ENCODE peak calls at places on chromosomes 4 and X, in nine cellular contexts. R is cardiac fibroblast; K is heart right ventricle; H is activated CD8-positive, alpha-beta T cell treated with anti-CD3 and anti-CD28 coated beads for 36 hours; I is choroid plexus epithelial cell; F is lower leg skin; U is A549; L is kidney epithelial cell; E is dorsolateral prefrontal cortex. X is an unnamed sample.

GRCh38 chr4:182307746-182308145 is 64.5 kb downstream of the TENM3 start:
- DNase-seq in R (peak), K (no peak), H (no peak), I (peak), F (no peak), U (no peak), L (peak), E (no peak), X (peak)

GRCh38 chr4:127708985-127709384 is 21.2 kb upstream of the SLC25A31 start:
- DNase-seq in R (peak), K (no peak), H (no peak), I (peak), F (no peak), U (peak), L (peak), E (no peak), X (peak)

GRCh38 chrX:153592091-153592833 is 6.7 kb downstream of the CCNQ start:
- DNase-seq in R (no peak), K (no peak), H (no peak), I (no peak), F (no peak), U (no peak), L (no peak), E (no peak), X (no peak)

GRCh38 chr4:184437565-184437964 is 36.8 kb downstream of the IRF2 start:
- DNase-seq in R (no peak), K (no peak), H (no peak), I (no peak), F (no peak), U (no peak), L (no peak), E (no peak), X (no peak)

GRCh38 chr4:126778348-126778747 is 854.4 kb upstream of the INTU start:
- DNase-seq in R (peak), K (no peak), H (no peak), I (peak), F (no peak), U (no peak), L (peak), E (no peak), X (peak)

GRCh38 chrX:133434197-133434820 is 19.0 kb upstream of the GPC4 start:
- DNase-seq in R (no peak), K (no peak), H (no peak), I (no peak), F (no peak), U (no peak), L (no peak), E (no peak), X (no peak)

GRCh38 chr4:6695660-6696581 is 2.2 kb downstream of the S100P start:
- DNase-seq in R (no peak), K (no peak), H (peak), I (no peak), F (no peak), U (peak), L (no peak), E (no peak), X (no peak)

GRCh38 chr4:101186558-101187184 is 160.7 kb downstream of the PPP3CA start:
- DNase-seq in R (no peak), K (no peak), H (no peak), I (no peak), F (no peak), U (no peak), L (no peak), E (no peak), X (no peak)

GRCh38 chr4:30295652-30296051 is 424.5 kb upstream of the PCDH7 start:
- DNase-seq in R (no peak), K (no peak), H (no peak), I (no peak), F (no peak), U (no peak), L (no peak), E (no peak), X (no peak)

GRCh38 chrX:281166-281999 is at the start of gene PLCXD1:
- DNase-seq in R (peak), K (no peak), H (peak), I (peak), F (no peak), U (peak), L (no peak), E (peak), X (no peak)

GRCh38 chr4:110953191-110953590 is 330.3 kb upstream of the PITX2 start:
- DNase-seq in R (no peak), K (no peak), H (no peak), I (no peak), F (no peak), U (no peak), L (no peak), E (no peak), X (peak)

GRCh38 chr4:56681158-56681848 is at the start of gene HOPX:
- DNase-seq in R (peak), K (peak), H (peak), I (no peak), F (peak), U (no peak), L (peak), E (no peak), X (no peak)

GRCh38 chr4:52712991-52713275 is 38.3 kb downstream of the ERVMER34-1 start:
- DNase-seq in R (no peak), K (no peak), H (no peak), I (no peak), F (no peak), U (no peak), L (no peak), E (no peak), X (no peak)

GRCh38 chr4:185708348-185708747 is 103.6 kb downstream of the SORBS2 start:
- DNase-seq in R (peak), K (no peak), H (no peak), I (peak), F (no peak), U (no peak), L (no peak), E (no peak), X (peak)

GRCh38 chr4:181006509-181007290 is 1236.5 kb upstream of the TENM3 start:
- DNase-seq in R (no peak), K (no peak), H (no peak), I (peak), F (no peak), U (no peak), L (no peak), E (no peak), X (no peak)

GRCh38 chrX:122517781-122518180 is 666.3 kb upstream of the GRIA3 start:
- DNase-seq in R (no peak), K (no peak), H (no peak), I (peak), F (no peak), U (no peak), L (no peak), E (no peak), X (peak)

GRCh38 chrX:24485323-24485722 is 20.2 kb downstream of the PDK3 start:
- DNase-seq in R (no peak), K (no peak), H (no peak), I (no peak), F (no peak), U (no peak), L (no peak), E (no peak), X (no peak)

GRCh38 chr4:139761461-139761860 is 95.8 kb downstream of the MGST2 start:
- DNase-seq in R (peak), K (no peak), H (no peak), I (peak), F (no peak), U (peak), L (no peak), E (no peak), X (peak)

GRCh38 chr4:172601195-172601594 is 567.4 kb upstream of the GALNT7 start:
- DNase-seq in R (no peak), K (no peak), H (no peak), I (peak), F (no peak), U (no peak), L (no peak), E (no peak), X (no peak)

GRCh38 chr4:73208376-73208775 is 50.2 kb downstream of the ANKRD17 start:
- DNase-seq in R (peak), K (no peak), H (no peak), I (peak), F (no peak), U (no peak), L (no peak), E (no peak), X (peak)

GRCh38 chr4:69470561-69470960 is 25.1 kb downstream of the UGT2B4 start:
- DNase-seq in R (no peak), K (no peak), H (no peak), I (no peak), F (no peak), U (peak), L (no peak), E (no peak), X (no peak)

GRCh38 chr4:32929738-32930688 is 2209.8 kb downstream of the PCDH7 start:
- DNase-seq in R (no peak), K (no peak), H (no peak), I (peak), F (no peak), U (no peak), L (no peak), E (no peak), X (no peak)

GRCh38 chr4:144185086-144185485 is 44.6 kb upstream of the GYPA start:
- DNase-seq in R (no peak), K (no peak), H (no peak), I (no peak), F (no peak), U (no peak), L (no peak), E (no peak), X (no peak)

GRCh38 chr4:6369924-6370645 is 100.4 kb downstream of the WFS1 start:
- DNase-seq in R (no peak), K (no peak), H (no peak), I (no peak), F (no peak), U (no peak), L (no peak), E (no peak), X (no peak)

GRCh38 chr4:156781852-156782251 is 189.7 kb downstream of the PDGFC start:
- DNase-seq in R (peak), K (no peak), H (no peak), I (peak), F (no peak), U (no peak), L (no peak), E (no peak), X (peak)

GRCh38 chrX:44152867-44153266 is 179.7 kb upstream of the NDP start:
- DNase-seq in R (peak), K (no peak), H (no peak), I (peak), F (no peak), U (no peak), L (no peak), E (no peak), X (no peak)

GRCh38 chrX:131633285-131633917 is 89.5 kb downstream of the OR13H1 start:
- DNase-seq in R (peak), K (no peak), H (peak), I (peak), F (no peak), U (peak), L (peak), E (peak), X (peak)

GRCh38 chr4:15003891-15004700 is 1.8 kb downstream of the CPEB2 start:
- DNase-seq in R (no peak), K (peak), H (peak), I (no peak), F (peak), U (no peak), L (no peak), E (no peak), X (no peak)

GRCh38 chr4:183130328-183131155 is 31.5 kb downstream of the WWC2 start:
- DNase-seq in R (peak), K (peak), H (no peak), I (peak), F (no peak), U (no peak), L (no peak), E (no peak), X (no peak)

GRCh38 chr4:185862340-185862739 is 50.3 kb upstream of the SORBS2 start:
- DNase-seq in R (no peak), K (no peak), H (no peak), I (no peak), F (no peak), U (no peak), L (no peak), E (no peak), X (no peak)

GRCh38 chrX:72120798-72121197 is 10.9 kb downstream of the RTL5 start:
- DNase-seq in R (no peak), K (no peak), H (no peak), I (no peak), F (peak), U (no peak), L (no peak), E (no peak), X (no peak)

DNA sequence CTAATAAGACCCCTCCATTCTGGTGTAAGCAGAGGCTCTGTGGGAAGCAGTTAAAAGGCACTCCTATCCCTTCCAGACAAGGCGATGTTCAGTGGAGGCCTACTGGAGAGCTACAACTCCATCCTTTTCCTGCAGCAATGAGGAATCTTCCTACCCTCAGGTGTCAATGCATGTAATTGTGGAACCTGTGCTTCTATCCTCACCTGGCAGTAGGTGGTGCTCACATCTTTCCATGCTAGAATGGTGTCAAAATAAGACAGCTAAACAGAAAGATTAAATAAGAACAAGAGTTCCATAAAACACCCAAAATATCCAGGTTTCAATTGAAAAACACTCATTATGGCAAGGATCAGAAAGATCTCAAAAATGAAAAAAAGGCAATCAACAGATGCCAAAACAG is 224.6 kb downstream of the IL15 start:
- DNase-seq in R (no peak), K (no peak), H (no peak), I (no peak), F (no peak), U (no peak), L (no peak), E (no peak), X (no peak)
- TF ChIP-seq CTCF in R (no peak), K (no peak), H (no peak), I (no peak), F (no peak), U (no peak), L (no peak), E (no peak), X (peak)

DNA sequence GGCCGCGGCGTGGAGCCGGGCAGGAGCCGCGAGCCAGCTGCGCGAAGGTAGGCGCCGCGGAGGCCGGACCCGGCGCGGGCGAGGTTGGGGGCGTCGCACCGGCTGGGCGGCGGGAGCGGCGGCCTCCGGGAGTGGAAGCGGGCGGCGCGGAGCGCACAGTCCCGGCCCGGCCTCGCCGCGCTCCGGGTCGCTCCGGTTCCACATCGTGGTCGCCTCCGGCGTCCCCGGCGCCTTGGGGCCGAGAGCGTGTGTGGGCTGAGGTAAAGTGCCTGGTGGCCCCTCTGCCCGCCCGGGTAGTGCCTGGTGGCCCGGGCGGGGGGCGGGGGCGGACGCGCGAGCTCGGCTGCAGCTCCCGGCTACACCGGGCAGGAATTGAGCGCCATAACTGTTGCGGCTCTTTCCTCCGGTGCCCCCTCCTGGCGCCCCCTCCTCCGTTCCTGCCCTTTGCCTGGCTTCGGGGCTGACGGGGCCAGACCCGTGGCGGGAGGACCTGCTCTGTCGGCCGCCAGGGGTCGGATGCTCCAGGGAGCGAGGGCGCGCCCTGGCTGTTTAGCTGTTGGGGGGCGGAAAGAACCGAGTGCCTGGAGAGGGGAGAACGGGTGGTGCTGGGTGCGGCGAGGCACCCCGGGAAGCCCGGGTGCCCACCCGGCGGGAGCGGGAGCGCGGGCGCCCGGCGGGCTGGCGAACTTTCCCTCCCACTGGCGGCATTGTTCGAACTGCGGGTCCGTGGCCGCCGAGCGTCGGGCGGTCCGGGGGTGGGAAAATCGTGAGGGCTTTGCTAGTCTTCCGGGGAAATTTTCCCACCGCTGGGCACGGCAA is 661 bp downstream of the JADE3 start:
- DNase-seq in R (peak), K (peak), H (peak), I (peak), F (no peak), U (peak), L (no peak), E (no peak), X (peak)
- TF ChIP-seq CTCF in R (peak), K (peak), H (peak), I (peak), F (no peak), U (peak), L (peak), E (no peak), X (peak)

DNA sequence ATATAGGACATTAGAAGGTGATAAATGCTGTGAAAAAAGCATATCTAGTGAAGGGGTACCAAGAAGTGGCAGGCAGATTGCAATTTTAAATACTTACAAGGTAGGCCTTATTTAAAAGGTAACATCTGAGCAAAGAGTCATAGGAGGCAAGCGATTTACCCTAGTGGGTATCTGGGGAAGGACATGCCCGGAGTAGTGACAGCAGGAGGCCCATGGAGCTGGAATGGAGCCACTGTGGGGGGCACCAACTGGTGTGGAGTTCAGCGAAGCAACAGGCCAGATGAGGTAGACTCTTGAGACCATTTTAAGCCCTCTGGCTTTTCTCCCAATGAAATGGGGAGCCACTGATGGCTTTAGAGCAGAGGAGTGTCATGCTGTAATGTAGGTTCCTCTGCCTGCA is 37.3 kb downstream of the SEC24D start:
- DNase-seq in R (no peak), K (no peak), H (no peak), I (no peak), F (no peak), U (peak), L (no peak), E (no peak), X (no peak)
- TF ChIP-seq CTCF in R (peak), K (no peak), H (no peak), I (peak), F (no peak), U (no peak), L (no peak), E (no peak), X (peak)

DNA sequence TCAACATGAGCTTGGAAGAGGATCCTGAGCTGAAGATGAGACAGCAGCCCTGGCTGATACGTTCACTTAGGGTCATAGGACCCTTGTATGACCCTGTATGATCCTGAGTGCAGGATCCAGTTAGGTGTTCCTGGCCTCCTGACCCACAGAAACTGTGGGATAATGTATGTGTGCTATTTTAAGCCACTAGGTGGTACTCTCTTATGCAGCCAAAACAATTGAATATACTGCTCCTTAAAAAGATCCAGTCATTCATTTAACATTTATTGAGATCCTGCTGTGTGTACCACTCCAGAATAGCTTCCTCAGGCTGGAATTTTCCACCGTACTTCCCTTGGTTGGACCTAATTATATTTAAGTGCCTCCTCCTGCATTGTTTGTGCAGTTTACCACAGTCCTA is 167.1 kb downstream of the AMELX start:
- DNase-seq in R (no peak), K (no peak), H (no peak), I (no peak), F (no peak), U (no peak), L (no peak), E (no peak), X (no peak)
- TF ChIP-seq CTCF in R (peak), K (no peak), H (no peak), I (peak), F (no peak), U (no peak), L (peak), E (no peak), X (peak)

GRCh38 chr4:132076829-132077228 is 1072.3 kb upstream of the PCDH10 start:
- DNase-seq in R (no peak), K (no peak), H (no peak), I (no peak), F (no peak), U (no peak), L (no peak), E (no peak), X (no peak)
- TF ChIP-seq CTCF in R (no peak), K (no peak), H (no peak), I (peak), F (no peak), U (no peak), L (no peak), E (no peak), X (no peak)

GRCh38 chr4:165355900-165356300 is 22.9 kb upstream of the CPE start:
- DNase-seq in R (peak), K (no peak), H (peak), I (peak), F (no peak), U (no peak), L (no peak), E (no peak), X (peak)
- TF ChIP-seq CTCF in R (peak), K (peak), H (peak), I (peak), F (no peak), U (peak), L (peak), E (peak), X (peak)

GRCh38 chrX:63275127-63275526 is 76.0 kb downstream of the SPIN4 start:
- DNase-seq in R (peak), K (no peak), H (peak), I (peak), F (no peak), U (peak), L (no peak), E (no peak), X (peak)
- TF ChIP-seq CTCF in R (peak), K (peak), H (peak), I (peak), F (no peak), U (peak), L (peak), E (peak), X (peak)